ENCODE peak calls at places on chromosomes 3 and 15, in four cellular contexts. P is A549, W is epithelial cell of proximal tubule, I is fibroblast of lung. D is an unnamed sample.

GRCh38 chr3:184336484-184337230 is 743 bp upstream of the FAM131A start:
- DNase-seq in P (peak; percentile 56), W (no peak), I (peak; percentile 68), D (peak; percentile 69)

GRCh38 chr15:89105147-89105546 is 16.9 kb downstream of the ABHD2 start:
- DNase-seq in P (peak; percentile 75), W (peak; percentile 93), I (peak; percentile 98), D (peak; percentile 97)

GRCh38 chr3:184584001-184584891 is 22.7 kb downstream of the EPHB3 start:
- DNase-seq in P (no peak), W (no peak), I (no peak), D (no peak)

GRCh38 chr3:11835028-11835639 is 11.6 kb downstream of the TAMM41 start:
- DNase-seq in P (peak; percentile 30), W (no peak), I (peak; percentile 11), D (peak; percentile 67)

GRCh38 chr3:64484289-64484992 is 203.4 kb downstream of the ADAMTS9 start:
- DNase-seq in P (peak; percentile 75), W (peak; percentile 25), I (peak; percentile 67), D (peak; percentile 89)

GRCh38 chr3:29247088-29247745 is 33.7 kb upstream of the RBMS3 start:
- DNase-seq in P (no peak), W (no peak), I (no peak), D (no peak)

GRCh38 chr3:60708191-60708975 is 542.9 kb downstream of the FHIT start:
- DNase-seq in P (no peak), W (peak; percentile 47), I (peak; percentile 89), D (peak; percentile 83)

GRCh38 chr3:38515367-38515766 is 19.2 kb downstream of the EXOG start:
- DNase-seq in P (no peak), W (no peak), I (no peak), D (no peak)

GRCh38 chr3:27573780-27574437 is 89.7 kb upstream of the SLC4A7 start:
- DNase-seq in P (peak; percentile 29), W (no peak), I (peak; percentile 63), D (peak; percentile 47)

GRCh38 chr3:174125267-174125844 is 727.8 kb downstream of the NLGN1 start:
- DNase-seq in P (no peak), W (no peak), I (peak; percentile 36), D (peak; percentile 49)

GRCh38 chr3:122111974-122112373 is 56.8 kb downstream of the CD86 start:
- DNase-seq in P (no peak), W (no peak), I (no peak), D (no peak)

GRCh38 chr3:114928989-114929620 is 218.0 kb downstream of the ZBTB20 start:
- DNase-seq in P (no peak), W (peak; percentile 23), I (peak; percentile 6), D (peak; percentile 31)

GRCh38 chr3:117997201-117998049 is 1037.2 kb downstream of the IGSF11 start:
- DNase-seq in P (peak; percentile 83), W (peak; percentile 13), I (peak; percentile 77), D (peak; percentile 87)

DNA sequence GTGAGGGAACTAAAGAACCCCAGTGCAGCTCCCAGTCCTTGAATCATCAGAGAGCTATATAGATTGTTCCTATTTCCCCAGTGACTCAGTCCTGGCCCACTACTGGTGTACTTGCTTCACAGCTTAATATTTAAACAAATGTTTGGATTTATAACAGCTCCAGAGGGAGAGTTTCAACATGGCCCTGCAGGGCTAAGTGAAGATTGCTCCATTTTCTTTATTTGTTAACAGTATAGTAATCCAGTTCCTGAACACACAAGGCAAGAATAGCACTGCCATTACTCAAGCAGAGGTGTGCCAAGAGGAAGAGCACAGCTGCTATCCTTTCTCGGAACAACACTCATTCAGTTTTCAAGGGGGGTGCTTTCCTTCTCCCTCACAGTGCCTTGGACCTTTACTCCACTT is 6.5 kb downstream of the SQOR start:
- DNase-seq in P (peak; percentile 93), W (peak; percentile 98), I (peak; percentile 72), D (peak; percentile 94)
- TF ChIP-seq CTCF in P (no peak), W (no peak), I (peak; percentile 23), D (peak; percentile 12)

GRCh38 chr3:20246662-20247061 is 60.7 kb upstream of the SGO1 start:
- DNase-seq in P (no peak), W (no peak), I (no peak), D (no peak)
- H3K4me3 ChIP-seq in P (no peak overlapping the region), W (no peak overlapping the region), I (no peak overlapping the region), D (no peak overlapping the region)

GRCh38 chr15:71256934-71257333 is 141.7 kb downstream of the THSD4 start:
- DNase-seq in P (no peak), W (no peak), I (no peak), D (no peak)
- TF ChIP-seq CTCF in P (no peak), W (peak; percentile 22), I (peak; percentile 4), D (no peak)

GRCh38 chr3:53287413-53287734 is 31.6 kb upstream of the TKT start:
- DNase-seq in P (no peak), W (no peak), I (no peak), D (no peak)
- H3K4me3 ChIP-seq in P (no peak overlapping the region), W (no peak overlapping the region), I (no peak overlapping the region), D (no peak overlapping the region)